ENCODE peak calls at places on chromosomes 7 and 10, in seven cellular contexts. One of them, this sample, is unnamed.

GRCh38 chr7:97005764-97006145 is 402 bp downstream of the DLX6 start:
- DNase-seq in fibroblast of mammary gland: no peak
- DNase-seq in astrocyte of the spinal cord: peak; percentile 16
- DNase-seq in HCT116: no peak
- DNase-seq in HFF-Myc: no peak
- DNase-seq in tibial nerve: no peak
- DNase-seq in suprapubic skin: no peak
- DNase-seq in this sample: no peak

GRCh38 chr7:143345428-143345900 is 17.0 kb downstream of the FAM131B start:
- DNase-seq in HCT116: peak; percentile 73
- DNase-seq in HFF-Myc: peak; percentile 19
- DNase-seq in tibial nerve: no peak
- DNase-seq in astrocyte of the spinal cord: peak; percentile 28
- DNase-seq in fibroblast of mammary gland: peak; percentile 33
- DNase-seq in suprapubic skin: no peak
- DNase-seq in this sample: peak; percentile 28

GRCh38 chr10:60035984-60036383 is 129.6 kb upstream of the CCDC6 start:
- DNase-seq in astrocyte of the spinal cord: no peak
- DNase-seq in tibial nerve: no peak
- DNase-seq in suprapubic skin: no peak
- DNase-seq in HFF-Myc: no peak
- DNase-seq in HCT116: no peak
- DNase-seq in fibroblast of mammary gland: no peak
- DNase-seq in this sample: no peak

GRCh38 chr10:22791655-22792054 is 77.3 kb upstream of the PIP4K2A start:
- DNase-seq in HCT116: no peak
- DNase-seq in HFF-Myc: no peak
- DNase-seq in astrocyte of the spinal cord: no peak
- DNase-seq in tibial nerve: no peak
- DNase-seq in fibroblast of mammary gland: no peak
- DNase-seq in suprapubic skin: no peak
- DNase-seq in this sample: no peak

GRCh38 chr7:42494199-42494710 is 257.2 kb upstream of the GLI3 start:
- DNase-seq in suprapubic skin: no peak
- DNase-seq in fibroblast of mammary gland: no peak
- DNase-seq in astrocyte of the spinal cord: no peak
- DNase-seq in tibial nerve: no peak
- DNase-seq in HCT116: no peak
- DNase-seq in HFF-Myc: no peak
- DNase-seq in this sample: no peak

GRCh38 chr7:50556247-50556976 is 8.8 kb downstream of the DDC start:
- DNase-seq in HFF-Myc: no peak
- DNase-seq in astrocyte of the spinal cord: no peak
- DNase-seq in HCT116: no peak
- DNase-seq in tibial nerve: no peak
- DNase-seq in suprapubic skin: no peak
- DNase-seq in fibroblast of mammary gland: peak; percentile 56
- DNase-seq in this sample: peak; percentile 47

GRCh38 chr10:122243560-122243959 is 27.5 kb upstream of the BTBD16 start:
- DNase-seq in HFF-Myc: no peak
- DNase-seq in astrocyte of the spinal cord: no peak
- DNase-seq in tibial nerve: peak; percentile 43
- DNase-seq in fibroblast of mammary gland: peak; percentile 87
- DNase-seq in suprapubic skin: no peak
- DNase-seq in HCT116: no peak
- DNase-seq in this sample: no peak

GRCh38 chr10:80599424-80599847 is 61.7 kb downstream of the SH2D4B start:
- DNase-seq in HCT116: peak; percentile 59
- DNase-seq in suprapubic skin: no peak
- DNase-seq in fibroblast of mammary gland: peak; percentile 53
- DNase-seq in astrocyte of the spinal cord: peak; percentile 22
- DNase-seq in tibial nerve: no peak
- DNase-seq in HFF-Myc: no peak
- DNase-seq in this sample: peak; percentile 62

GRCh38 chr10:12396567-12396966 is 47.2 kb downstream of the CAMK1D start:
- DNase-seq in fibroblast of mammary gland: no peak
- DNase-seq in astrocyte of the spinal cord: no peak
- DNase-seq in HCT116: no peak
- DNase-seq in HFF-Myc: no peak
- DNase-seq in tibial nerve: no peak
- DNase-seq in suprapubic skin: peak; percentile 32
- DNase-seq in this sample: no peak

GRCh38 chr7:33334349-33334748 is 205.0 kb downstream of the BBS9 start:
- DNase-seq in fibroblast of mammary gland: peak; percentile 31
- DNase-seq in HCT116: peak; percentile 19
- DNase-seq in tibial nerve: no peak
- DNase-seq in suprapubic skin: no peak
- DNase-seq in astrocyte of the spinal cord: peak; percentile 29
- DNase-seq in HFF-Myc: no peak
- DNase-seq in this sample: peak; percentile 56

GRCh38 chr10:89064764-89065163 is 74.2 kb downstream of the FAS start:
- DNase-seq in tibial nerve: peak; percentile 52
- DNase-seq in astrocyte of the spinal cord: peak; percentile 63
- DNase-seq in fibroblast of mammary gland: peak; percentile 87
- DNase-seq in HCT116: no peak
- DNase-seq in HFF-Myc: no peak
- DNase-seq in suprapubic skin: no peak
- DNase-seq in this sample: peak; percentile 73

GRCh38 chr10:92291921-92292860 is 1.2 kb downstream of the MARCHF5 start:
- DNase-seq in fibroblast of mammary gland: peak; percentile 67
- DNase-seq in astrocyte of the spinal cord: peak; percentile 53
- DNase-seq in HFF-Myc: peak; percentile 19
- DNase-seq in suprapubic skin: no peak
- DNase-seq in HCT116: peak; percentile 32
- DNase-seq in tibial nerve: peak; percentile 68
- DNase-seq in this sample: peak; percentile 70

GRCh38 chr7:39073432-39073831 is 95.7 kb downstream of the POU6F2 start:
- DNase-seq in tibial nerve: no peak
- DNase-seq in astrocyte of the spinal cord: no peak
- DNase-seq in fibroblast of mammary gland: no peak
- DNase-seq in HFF-Myc: no peak
- DNase-seq in HCT116: no peak
- DNase-seq in suprapubic skin: no peak
- DNase-seq in this sample: no peak

GRCh38 chr10:95331596-95332130 is 40.9 kb upstream of the PDLIM1 start:
- DNase-seq in HCT116: no peak
- DNase-seq in suprapubic skin: no peak
- DNase-seq in fibroblast of mammary gland: no peak
- DNase-seq in astrocyte of the spinal cord: no peak
- DNase-seq in tibial nerve: no peak
- DNase-seq in HFF-Myc: no peak
- DNase-seq in this sample: no peak

GRCh38 chr10:108275895-108276685 is 1111.6 kb upstream of the SORCS1 start:
- DNase-seq in tibial nerve: no peak
- DNase-seq in HFF-Myc: no peak
- DNase-seq in suprapubic skin: no peak
- DNase-seq in astrocyte of the spinal cord: no peak
- DNase-seq in HCT116: no peak
- DNase-seq in fibroblast of mammary gland: no peak
- DNase-seq in this sample: no peak

GRCh38 chr10:12031404-12031803 is 11.2 kb downstream of the UPF2 start:
- DNase-seq in fibroblast of mammary gland: no peak
- DNase-seq in suprapubic skin: no peak
- DNase-seq in HCT116: no peak
- DNase-seq in HFF-Myc: no peak
- DNase-seq in astrocyte of the spinal cord: no peak
- DNase-seq in tibial nerve: no peak
- DNase-seq in this sample: no peak

GRCh38 chr10:21993360-21994001 is 10.0 kb downstream of the DNAJC1 start:
- DNase-seq in astrocyte of the spinal cord: peak; percentile 49
- DNase-seq in HCT116: peak; percentile 26
- DNase-seq in fibroblast of mammary gland: peak; percentile 53
- DNase-seq in tibial nerve: no peak
- DNase-seq in HFF-Myc: no peak
- DNase-seq in suprapubic skin: no peak
- DNase-seq in this sample: peak; percentile 61

GRCh38 chr10:79203014-79203675 is 134.4 kb downstream of the ZMIZ1 start:
- DNase-seq in HCT116: no peak
- DNase-seq in astrocyte of the spinal cord: no peak
- DNase-seq in suprapubic skin: no peak
- DNase-seq in HFF-Myc: no peak
- DNase-seq in fibroblast of mammary gland: no peak
- DNase-seq in tibial nerve: no peak
- DNase-seq in this sample: no peak

GRCh38 chr7:20404371-20404770 is 73.7 kb downstream of the ITGB8 start:
- DNase-seq in astrocyte of the spinal cord: no peak
- DNase-seq in tibial nerve: no peak
- DNase-seq in HCT116: no peak
- DNase-seq in suprapubic skin: no peak
- DNase-seq in fibroblast of mammary gland: no peak
- DNase-seq in HFF-Myc: no peak
- DNase-seq in this sample: no peak

GRCh38 chr10:28664369-28664740 is 13.0 kb upstream of the BAMBI start:
- DNase-seq in astrocyte of the spinal cord: peak; percentile 40
- DNase-seq in HCT116: no peak
- DNase-seq in fibroblast of mammary gland: peak; percentile 65
- DNase-seq in HFF-Myc: no peak
- DNase-seq in tibial nerve: no peak
- DNase-seq in suprapubic skin: no peak
- DNase-seq in this sample: peak; percentile 74

GRCh38 chr7:1825877-1826741 is 156.0 kb downstream of the ELFN1 start:
- DNase-seq in tibial nerve: no peak
- DNase-seq in suprapubic skin: no peak
- DNase-seq in fibroblast of mammary gland: no peak
- DNase-seq in HFF-Myc: no peak
- DNase-seq in astrocyte of the spinal cord: no peak
- DNase-seq in HCT116: no peak
- DNase-seq in this sample: no peak

GRCh38 chr10:118412918-118413317 is 70.8 kb upstream of the FAM204A start:
- DNase-seq in astrocyte of the spinal cord: no peak
- DNase-seq in tibial nerve: no peak
- DNase-seq in suprapubic skin: no peak
- DNase-seq in HCT116: no peak
- DNase-seq in HFF-Myc: no peak
- DNase-seq in fibroblast of mammary gland: no peak
- DNase-seq in this sample: no peak

GRCh38 chr10:72612203-72612826 is 13.6 kb downstream of the MICU1 start:
- DNase-seq in suprapubic skin: no peak
- DNase-seq in fibroblast of mammary gland: peak; percentile 14
- DNase-seq in HCT116: no peak
- DNase-seq in astrocyte of the spinal cord: no peak
- DNase-seq in tibial nerve: no peak
- DNase-seq in HFF-Myc: no peak
- DNase-seq in this sample: peak; percentile 30

GRCh38 chr10:72615985-72616384 is 9.9 kb downstream of the MICU1 start:
- DNase-seq in astrocyte of the spinal cord: no peak
- DNase-seq in HFF-Myc: no peak
- DNase-seq in suprapubic skin: no peak
- DNase-seq in fibroblast of mammary gland: peak; percentile 28
- DNase-seq in tibial nerve: no peak
- DNase-seq in HCT116: no peak
- DNase-seq in this sample: no peak

GRCh38 chr10:72616716-72617115 is 9.2 kb downstream of the MICU1 start:
- DNase-seq in HCT116: no peak
- DNase-seq in tibial nerve: peak; percentile 17
- DNase-seq in HFF-Myc: no peak
- DNase-seq in suprapubic skin: no peak
- DNase-seq in astrocyte of the spinal cord: no peak
- DNase-seq in fibroblast of mammary gland: no peak
- DNase-seq in this sample: no peak

DNA sequence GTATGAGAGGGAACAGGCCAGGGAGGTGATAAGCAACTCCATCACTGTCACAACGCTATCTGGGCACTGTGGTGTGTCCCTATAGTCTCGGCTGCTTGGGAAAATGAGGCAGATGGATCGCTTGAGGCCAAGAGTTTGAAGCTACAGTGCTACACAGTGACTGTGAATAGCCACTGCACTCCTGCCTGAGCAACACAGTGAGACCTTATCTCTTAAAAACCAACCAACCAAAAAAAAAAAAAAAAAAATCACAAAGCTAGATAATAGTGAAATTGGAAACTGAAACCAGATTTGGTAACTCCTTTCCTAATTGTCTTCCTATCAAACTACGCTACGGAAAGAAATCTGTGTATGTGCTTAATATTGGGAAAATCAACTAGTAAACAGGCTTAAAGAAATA is 14.1 kb downstream of the MICU1 start:
- DNase-seq in suprapubic skin: no peak
- DNase-seq in HCT116: no peak
- DNase-seq in tibial nerve: no peak
- DNase-seq in HFF-Myc: no peak
- DNase-seq in astrocyte of the spinal cord: no peak
- DNase-seq in fibroblast of mammary gland: no peak
- DNase-seq in this sample: peak; percentile 40
- H3K4me3 ChIP-seq in suprapubic skin: peak overlapping the region; percentile 15
- H3K4me3 ChIP-seq in HCT116: no peak overlapping the region
- H3K4me3 ChIP-seq in tibial nerve: no peak overlapping the region
- H3K4me3 ChIP-seq in HFF-Myc: no peak overlapping the region
- H3K4me3 ChIP-seq in astrocyte of the spinal cord: no peak overlapping the region
- H3K4me3 ChIP-seq in fibroblast of mammary gland: no peak overlapping the region
- H3K4me3 ChIP-seq in this sample: peak overlapping the region; percentile 15

DNA sequence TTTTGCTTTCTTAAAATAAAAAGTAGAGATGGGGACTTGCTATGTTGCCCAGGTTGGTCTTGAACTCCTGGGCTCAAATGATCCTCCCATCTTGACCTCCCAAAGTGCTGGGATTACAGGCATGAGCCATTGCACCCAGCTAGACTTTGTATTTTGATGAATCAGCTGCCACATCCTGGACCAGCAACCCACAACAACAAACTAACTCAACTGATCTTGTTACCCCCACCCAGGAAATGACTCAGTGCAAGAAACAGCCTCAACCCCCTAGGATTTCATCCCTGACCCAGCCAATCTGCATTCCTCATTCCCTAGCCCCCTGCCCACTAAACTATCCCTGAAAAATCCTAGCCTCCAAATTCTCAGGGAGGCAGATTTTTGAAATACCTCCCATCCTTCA is 123.8 kb downstream of the IPMK start:
- DNase-seq in suprapubic skin: no peak
- DNase-seq in HCT116: no peak
- DNase-seq in HFF-Myc: no peak
- DNase-seq in astrocyte of the spinal cord: no peak
- DNase-seq in tibial nerve: no peak
- DNase-seq in fibroblast of mammary gland: no peak
- DNase-seq in this sample: no peak
- TF ChIP-seq CTCF in suprapubic skin: no peak
- TF ChIP-seq CTCF in HCT116: no peak
- TF ChIP-seq CTCF in HFF-Myc: no peak
- TF ChIP-seq CTCF in astrocyte of the spinal cord: no peak
- TF ChIP-seq CTCF in tibial nerve: no peak
- TF ChIP-seq CTCF in fibroblast of mammary gland: no peak
- TF ChIP-seq CTCF in this sample: no peak

GRCh38 chr7:136302049-136302448 is 324.9 kb upstream of the MTPN start:
- DNase-seq in astrocyte of the spinal cord: no peak
- DNase-seq in fibroblast of mammary gland: no peak
- DNase-seq in suprapubic skin: no peak
- DNase-seq in HFF-Myc: no peak
- DNase-seq in tibial nerve: no peak
- DNase-seq in HCT116: no peak
- DNase-seq in this sample: no peak
- H3K4me3 ChIP-seq in astrocyte of the spinal cord: no peak overlapping the region
- H3K4me3 ChIP-seq in fibroblast of mammary gland: no peak overlapping the region
- H3K4me3 ChIP-seq in suprapubic skin: no peak overlapping the region
- H3K4me3 ChIP-seq in HFF-Myc: no peak overlapping the region
- H3K4me3 ChIP-seq in tibial nerve: no peak overlapping the region
- H3K4me3 ChIP-seq in HCT116: no peak overlapping the region
- H3K4me3 ChIP-seq in this sample: no peak overlapping the region

DNA sequence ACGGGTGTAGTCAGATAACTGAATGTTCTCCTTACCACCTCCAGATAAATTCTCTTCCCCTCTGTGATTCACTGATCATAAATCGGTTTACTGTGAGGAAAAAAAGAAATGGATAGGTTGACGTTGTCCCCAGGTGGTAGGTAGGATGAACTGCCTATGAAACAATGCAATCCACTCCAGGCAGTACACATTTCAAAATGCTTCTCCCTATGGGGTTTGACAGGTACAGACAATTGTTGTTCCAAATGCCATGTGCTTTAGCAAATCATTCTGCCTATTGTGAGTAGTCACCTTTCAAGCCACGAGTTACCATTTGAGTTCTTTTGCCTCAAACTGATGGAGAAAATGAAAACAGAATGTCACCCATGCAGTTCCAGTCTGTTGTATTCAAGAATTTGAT is 21.8 kb downstream of the VIM start:
- DNase-seq in HCT116: peak; percentile 29
- DNase-seq in HFF-Myc: no peak
- DNase-seq in tibial nerve: no peak
- DNase-seq in fibroblast of mammary gland: peak; percentile 57
- DNase-seq in astrocyte of the spinal cord: peak; percentile 36
- DNase-seq in suprapubic skin: no peak
- DNase-seq in this sample: peak; percentile 60
- TF ChIP-seq CTCF in HCT116: peak; percentile 61
- TF ChIP-seq CTCF in HFF-Myc: peak; percentile 55
- TF ChIP-seq CTCF in tibial nerve: peak; percentile 16
- TF ChIP-seq CTCF in fibroblast of mammary gland: peak; percentile 59
- TF ChIP-seq CTCF in astrocyte of the spinal cord: peak; percentile 60
- TF ChIP-seq CTCF in suprapubic skin: no peak
- TF ChIP-seq CTCF in this sample: peak; percentile 63